ENCODE peak calls at places on chromosome 6, in four cellular contexts. W is foreskin fibroblast, D is MV-4-11, I is adrenal gland. J is an unnamed sample.
A peak's percentile ranks its signal among the peaks of the same experiment; 100 is the strongest.

GRCh38 chr6:157962601-157963084 is 19.0 kb upstream of the SYNJ2 start:
- DNase-seq in I (no peak), D (peak; percentile 83), W (no peak), J (no peak)

GRCh38 chr6:162942860-162943259 is 215.1 kb downstream of the PACRG start:
- DNase-seq in W (peak; percentile 74), I (no peak), D (no peak), J (peak; percentile 22)

GRCh38 chr6:44122821-44123220 is 4.4 kb downstream of the MRPL14 start:
- DNase-seq in I (no peak), W (no peak), D (peak; percentile 60), J (no peak)

GRCh38 chr6:56866917-56867522 is 87.9 kb upstream of the BEND6 start:
- DNase-seq in D (no peak), I (no peak), W (peak; percentile 55), J (no peak)

GRCh38 chr6:7401103-7401502 is 11.5 kb downstream of the RIOK1 start:
- DNase-seq in I (no peak), W (no peak), D (no peak), J (no peak)

GRCh38 chr6:37142047-37142614 is 27.8 kb upstream of the PIM1 start:
- DNase-seq in W (no peak), D (no peak), I (peak; percentile 39), J (no peak)

GRCh38 chr6:27575594-27576361 is 102.9 kb upstream of the ZNF184 start:
- DNase-seq in I (no peak), D (no peak), W (no peak), J (no peak)

GRCh38 chr6:6890400-6890858 is 217.3 kb upstream of the RREB1 start:
- DNase-seq in W (no peak), D (peak; percentile 59), I (peak; percentile 81), J (no peak)

GRCh38 chr6:14016930-14017625 is 92.3 kb downstream of the RNF182 start:
- DNase-seq in I (no peak), D (no peak), W (no peak), J (no peak)

GRCh38 chr6:6195080-6195479 is 125.4 kb downstream of the F13A1 start:
- DNase-seq in I (no peak), W (no peak), D (no peak), J (no peak)

GRCh38 chr6:162736933-162737332 is 9.2 kb downstream of the PACRG start:
- DNase-seq in D (no peak), I (peak; percentile 6), W (no peak), J (no peak)

GRCh38 chr6:33452496-33452895 is 1.9 kb upstream of the ZBTB9 start:
- DNase-seq in I (no peak), W (no peak), D (no peak), J (no peak)

GRCh38 chr6:111503660-111504059 is 20.6 kb upstream of the REV3L start:
- DNase-seq in W (no peak), D (no peak), I (no peak), J (no peak)

GRCh38 chr6:165047952-165048351 is 261.5 kb downstream of the C6orf118 start:
- DNase-seq in D (no peak), I (no peak), W (no peak), J (no peak)

GRCh38 chr6:56850618-56851017 is 104.3 kb upstream of the BEND6 start:
- DNase-seq in D (no peak), I (no peak), W (no peak), J (no peak)

GRCh38 chr6:88730602-88731001 is 232.8 kb downstream of the RNGTT start:
- DNase-seq in D (no peak), W (no peak), I (no peak), J (no peak)

GRCh38 chr6:84618046-84618752 is 146.2 kb downstream of the TBX18 start:
- DNase-seq in I (no peak), W (peak; percentile 82), D (no peak), J (peak; percentile 87)

GRCh38 chr6:75808507-75808906 is 59.5 kb downstream of the MYO6 start:
- DNase-seq in I (no peak), D (no peak), W (no peak), J (no peak)

GRCh38 chr6:28218312-28219248 is 6.5 kb upstream of the ZSCAN9 start:
- DNase-seq in I (peak; percentile 87), D (peak; percentile 61), W (peak; percentile 42), J (no peak)

GRCh38 chr6:136511921-136512320 is 38.3 kb downstream of the MAP7 start:
- DNase-seq in I (peak; percentile 69), D (no peak), W (no peak), J (no peak)

GRCh38 chr6:137541531-137541930 is 47.3 kb upstream of the OLIG3 start:
- DNase-seq in D (no peak), W (no peak), I (no peak), J (no peak)

GRCh38 chr6:43758617-43759050 is 11.4 kb upstream of the VEGFA start:
- DNase-seq in W (no peak), I (no peak), D (no peak), J (no peak)

GRCh38 chr6:122709922-122710512 is 69.5 kb upstream of the FABP7 start:
- DNase-seq in D (peak; percentile 99), I (peak; percentile 32), W (no peak), J (no peak)

GRCh38 chr6:119340766-119341487 is 8.6 kb downstream of the MAN1A1 start:
- DNase-seq in D (peak; percentile 5), I (no peak), W (no peak), J (no peak)

GRCh38 chr6:148557796-148558457 is 188.9 kb upstream of the UST start:
- DNase-seq in I (peak; percentile 7), W (no peak), D (peak; percentile 90), J (no peak)

GRCh38 chr6:82955841-82956240 is 109.8 kb downstream of the UBE3D start:
- DNase-seq in W (peak; percentile 76), D (no peak), I (no peak), J (peak; percentile 91)

J was measured in GM04503.